ENCODE peak calls at places on chromosomes 12 and 14, in ten cellular contexts. One of them, this sample, is unnamed.

GRCh38 chr14:75427126-75427481 is 718 bp upstream of the JDP2 start:
- DNase-seq in CD8-positive, alpha-beta memory T cell: no peak
- DNase-seq in CD8-positive, alpha-beta T cell: no peak
- DNase-seq in activated CD4-positive, alpha-beta T cell treated with anti-CD3 and anti-CD28 coated beads, Interleukin-2, amount 10 ng/mL, durations not matched to agents 7 days and 5 days: no peak
- DNase-seq in hypothalamus: no peak
- DNase-seq in kidney tubule cell: no peak
- DNase-seq in astrocyte of the spinal cord: no peak
- DNase-seq in colonic mucosa: no peak
- DNase-seq in mucosa of descending colon: peak; percentile 52
- DNase-seq in SK-N-SH: no peak
- DNase-seq in this sample: no peak

GRCh38 chr12:64744422-64745258 is 14.6 kb downstream of the GNS start:
- DNase-seq in kidney tubule cell: peak; percentile 46
- DNase-seq in activated CD4-positive, alpha-beta T cell treated with anti-CD3 and anti-CD28 coated beads, Interleukin-2, amount 10 ng/mL, durations not matched to agents 7 days and 5 days: no peak
- DNase-seq in CD8-positive, alpha-beta memory T cell: no peak
- DNase-seq in astrocyte of the spinal cord: peak; percentile 35
- DNase-seq in hypothalamus: no peak
- DNase-seq in CD8-positive, alpha-beta T cell: no peak
- DNase-seq in colonic mucosa: no peak
- DNase-seq in SK-N-SH: no peak
- DNase-seq in mucosa of descending colon: no peak
- DNase-seq in this sample: no peak

GRCh38 chr12:13203028-13203922 is 6.7 kb downstream of the EMP1 start:
- DNase-seq in kidney tubule cell: no peak
- DNase-seq in colonic mucosa: no peak
- DNase-seq in hypothalamus: no peak
- DNase-seq in mucosa of descending colon: peak; percentile 53
- DNase-seq in activated CD4-positive, alpha-beta T cell treated with anti-CD3 and anti-CD28 coated beads, Interleukin-2, amount 10 ng/mL, durations not matched to agents 7 days and 5 days: no peak
- DNase-seq in astrocyte of the spinal cord: no peak
- DNase-seq in CD8-positive, alpha-beta memory T cell: no peak
- DNase-seq in SK-N-SH: peak; percentile 25
- DNase-seq in CD8-positive, alpha-beta T cell: no peak
- DNase-seq in this sample: no peak

GRCh38 chr12:126547905-126548304 is 1482.7 kb downstream of the AACS start:
- DNase-seq in kidney tubule cell: no peak
- DNase-seq in mucosa of descending colon: no peak
- DNase-seq in CD8-positive, alpha-beta memory T cell: no peak
- DNase-seq in CD8-positive, alpha-beta T cell: no peak
- DNase-seq in hypothalamus: no peak
- DNase-seq in colonic mucosa: no peak
- DNase-seq in astrocyte of the spinal cord: no peak
- DNase-seq in activated CD4-positive, alpha-beta T cell treated with anti-CD3 and anti-CD28 coated beads, Interleukin-2, amount 10 ng/mL, durations not matched to agents 7 days and 5 days: no peak
- DNase-seq in SK-N-SH: peak; percentile 45
- DNase-seq in this sample: no peak

GRCh38 chr12:97713217-97713616 is 250.6 kb downstream of the RMST start:
- DNase-seq in activated CD4-positive, alpha-beta T cell treated with anti-CD3 and anti-CD28 coated beads, Interleukin-2, amount 10 ng/mL, durations not matched to agents 7 days and 5 days: no peak
- DNase-seq in colonic mucosa: no peak
- DNase-seq in astrocyte of the spinal cord: no peak
- DNase-seq in hypothalamus: no peak
- DNase-seq in SK-N-SH: no peak
- DNase-seq in kidney tubule cell: no peak
- DNase-seq in CD8-positive, alpha-beta memory T cell: no peak
- DNase-seq in CD8-positive, alpha-beta T cell: no peak
- DNase-seq in mucosa of descending colon: no peak
- DNase-seq in this sample: no peak

GRCh38 chr14:70422538-70422937 is 5.6 kb upstream of the SYNJ2BP start:
- DNase-seq in astrocyte of the spinal cord: no peak
- DNase-seq in mucosa of descending colon: no peak
- DNase-seq in kidney tubule cell: peak; percentile 27
- DNase-seq in hypothalamus: no peak
- DNase-seq in CD8-positive, alpha-beta memory T cell: no peak
- DNase-seq in SK-N-SH: no peak
- DNase-seq in colonic mucosa: no peak
- DNase-seq in CD8-positive, alpha-beta T cell: no peak
- DNase-seq in activated CD4-positive, alpha-beta T cell treated with anti-CD3 and anti-CD28 coated beads, Interleukin-2, amount 10 ng/mL, durations not matched to agents 7 days and 5 days: no peak
- DNase-seq in this sample: no peak

GRCh38 chr14:104349950-104350349 is 211.6 kb downstream of the KIF26A start:
- DNase-seq in mucosa of descending colon: peak; percentile 15
- DNase-seq in colonic mucosa: no peak
- DNase-seq in hypothalamus: no peak
- DNase-seq in SK-N-SH: no peak
- DNase-seq in activated CD4-positive, alpha-beta T cell treated with anti-CD3 and anti-CD28 coated beads, Interleukin-2, amount 10 ng/mL, durations not matched to agents 7 days and 5 days: no peak
- DNase-seq in CD8-positive, alpha-beta T cell: no peak
- DNase-seq in astrocyte of the spinal cord: no peak
- DNase-seq in kidney tubule cell: no peak
- DNase-seq in CD8-positive, alpha-beta memory T cell: no peak
- DNase-seq in this sample: peak; percentile 7

GRCh38 chr12:6952860-6953416 is 1.8 kb downstream of the PTPN6 start:
- DNase-seq in mucosa of descending colon: no peak
- DNase-seq in hypothalamus: no peak
- DNase-seq in astrocyte of the spinal cord: no peak
- DNase-seq in CD8-positive, alpha-beta memory T cell: peak; percentile 45
- DNase-seq in kidney tubule cell: no peak
- DNase-seq in colonic mucosa: no peak
- DNase-seq in SK-N-SH: peak; percentile 8
- DNase-seq in activated CD4-positive, alpha-beta T cell treated with anti-CD3 and anti-CD28 coated beads, Interleukin-2, amount 10 ng/mL, durations not matched to agents 7 days and 5 days: no peak
- DNase-seq in CD8-positive, alpha-beta T cell: no peak
- DNase-seq in this sample: no peak

GRCh38 chr14:36981832-36982528 is 190.4 kb downstream of the SLC25A21 start:
- DNase-seq in SK-N-SH: no peak
- DNase-seq in CD8-positive, alpha-beta memory T cell: no peak
- DNase-seq in colonic mucosa: no peak
- DNase-seq in mucosa of descending colon: no peak
- DNase-seq in CD8-positive, alpha-beta T cell: no peak
- DNase-seq in kidney tubule cell: peak; percentile 92
- DNase-seq in activated CD4-positive, alpha-beta T cell treated with anti-CD3 and anti-CD28 coated beads, Interleukin-2, amount 10 ng/mL, durations not matched to agents 7 days and 5 days: no peak
- DNase-seq in hypothalamus: no peak
- DNase-seq in astrocyte of the spinal cord: peak; percentile 43
- DNase-seq in this sample: no peak

This sample was measured in head of caudate nucleus.